ENCODE peak calls at places on chromosomes 16 and 17, in four cellular contexts. One of them, this sample, is unnamed.

GRCh38 chr16:73956592-73957495 is 339.8 kb upstream of the PSMD7 start:
- DNase-seq in Daoy: peak; percentile 56
- DNase-seq in NCI-H774: peak; percentile 38
- DNase-seq in AG04449: peak; percentile 14
- DNase-seq in this sample: peak; percentile 47

GRCh38 chr17:57016764-57017116 is 38.8 kb downstream of the SCPEP1 start:
- DNase-seq in Daoy: peak; percentile 26
- DNase-seq in NCI-H774: no peak
- DNase-seq in AG04449: no peak
- DNase-seq in this sample: no peak

GRCh38 chr16:23107878-23108277 is 41.4 kb downstream of the USP31 start:
- DNase-seq in Daoy: no peak
- DNase-seq in NCI-H774: no peak
- DNase-seq in AG04449: no peak
- DNase-seq in this sample: no peak

GRCh38 chr16:57113042-57113453 is 20.7 kb downstream of the CPNE2 start:
- DNase-seq in Daoy: peak; percentile 50
- DNase-seq in NCI-H774: no peak
- DNase-seq in AG04449: no peak
- DNase-seq in this sample: no peak

GRCh38 chr17:50095626-50096037 is 481 bp downstream of the PDK2 start:
- DNase-seq in Daoy: no peak
- DNase-seq in NCI-H774: no peak
- DNase-seq in AG04449: no peak
- DNase-seq in this sample: no peak

GRCh38 chr16:13298676-13299075 is 397.3 kb downstream of the SHISA9 start:
- DNase-seq in Daoy: peak; percentile 38
- DNase-seq in NCI-H774: no peak
- DNase-seq in AG04449: no peak
- DNase-seq in this sample: no peak

GRCh38 chr17:79413591-79413990 is 197.3 kb downstream of the RBFOX3 start:
- DNase-seq in Daoy: no peak
- DNase-seq in NCI-H774: no peak
- DNase-seq in AG04449: no peak
- DNase-seq in this sample: no peak

GRCh38 chr16:1975432-1976215 is 3.8 kb downstream of the TBL3 start:
- DNase-seq in Daoy: no peak
- DNase-seq in NCI-H774: no peak
- DNase-seq in AG04449: no peak
- DNase-seq in this sample: no peak

GRCh38 chr17:82750241-82750905 is 1.5 kb upstream of the TBCD start:
- DNase-seq in Daoy: no peak
- DNase-seq in NCI-H774: no peak
- DNase-seq in AG04449: no peak
- DNase-seq in this sample: no peak

GRCh38 chr17:14334261-14334860 is 33.5 kb downstream of the HS3ST3B1 start:
- DNase-seq in Daoy: no peak
- DNase-seq in NCI-H774: no peak
- DNase-seq in AG04449: no peak
- DNase-seq in this sample: no peak

GRCh38 chr17:48103379-48103715 is 2.1 kb upstream of the CBX1 start:
- DNase-seq in Daoy: no peak
- DNase-seq in NCI-H774: no peak
- DNase-seq in AG04449: no peak
- DNase-seq in this sample: no peak

GRCh38 chr16:58021661-58022551 is 3.6 kb upstream of the MMP15 start:
- DNase-seq in Daoy: no peak
- DNase-seq in NCI-H774: no peak
- DNase-seq in AG04449: peak; percentile 41
- DNase-seq in this sample: no peak

GRCh38 chr16:87238371-87238715 is 78.8 kb downstream of the C16orf95 start:
- DNase-seq in Daoy: no peak
- DNase-seq in NCI-H774: no peak
- DNase-seq in AG04449: no peak
- DNase-seq in this sample: no peak

GRCh38 chr17:57097832-57098421 is 12.9 kb downstream of the AKAP1 start:
- DNase-seq in Daoy: peak; percentile 40
- DNase-seq in NCI-H774: no peak
- DNase-seq in AG04449: no peak
- DNase-seq in this sample: no peak

GRCh38 chr16:28258571-28258970 is 33.8 kb upstream of the SBK1 start:
- DNase-seq in Daoy: no peak
- DNase-seq in NCI-H774: no peak
- DNase-seq in AG04449: no peak
- DNase-seq in this sample: no peak

GRCh38 chr17:62597920-62598319 is 29.6 kb upstream of the MRC2 start:
- DNase-seq in Daoy: no peak
- DNase-seq in NCI-H774: no peak
- DNase-seq in AG04449: no peak
- DNase-seq in this sample: no peak

GRCh38 chr17:48753794-48754499 is 25.4 kb upstream of the HOXB13 start:
- DNase-seq in Daoy: peak; percentile 17
- DNase-seq in NCI-H774: no peak
- DNase-seq in AG04449: no peak
- DNase-seq in this sample: no peak

GRCh38 chr17:1994707-1995106 is 30.4 kb downstream of the RTN4RL1 start:
- DNase-seq in Daoy: no peak
- DNase-seq in NCI-H774: no peak
- DNase-seq in AG04449: no peak
- DNase-seq in this sample: no peak

GRCh38 chr16:88530051-88530857 is 39.9 kb upstream of the ZC3H18 start:
- DNase-seq in Daoy: no peak
- DNase-seq in NCI-H774: no peak
- DNase-seq in AG04449: no peak
- DNase-seq in this sample: no peak

GRCh38 chr16:75238132-75238852 is 13.1 kb downstream of the BCAR1 start:
- DNase-seq in Daoy: peak; percentile 60
- DNase-seq in NCI-H774: no peak
- DNase-seq in AG04449: peak; percentile 69
- DNase-seq in this sample: no peak

GRCh38 chr17:73165616-73166404 is 1.0 kb downstream of the SSTR2 start:
- DNase-seq in Daoy: peak; percentile 37
- DNase-seq in NCI-H774: no peak
- DNase-seq in AG04449: no peak
- DNase-seq in this sample: no peak